ENCODE peak calls at places on chromosomes 2 and 18, in seven cellular contexts. B is M059J; V is activated CD4-positive, alpha-beta T cell treated with anti-CD3 and anti-CD28 coated beads, Interleukin-2, amount 10 ng/mL, durations not matched to agents 7 days and 5 days; C is stimulated activated CD4-positive, alpha-beta T cell treated with anti-CD3 and anti-CD28 coated beads, TNF-alpha, amount 100 ng/mL, for 4 hours; S is stimulated activated CD8-positive, alpha-beta memory T cell treated with anti-CD3 and anti-CD28 coated beads, Interleukin-4, amount 100 ng/mL, for 1 hour; G is GDM1; R is activated naive CD8-positive, alpha-beta T cell treated with anti-CD3 and anti-CD28 coated beads, Interleukin-2, amount 50 U/mL, for 24 hours. X is an unnamed sample.

GRCh38 chr2:207896525-207897295 is 127.0 kb upstream of the FZD5 start:
- DNase-seq in S (no peak), B (no peak), V (no peak), R (no peak), G (no peak), C (no peak), X (no peak)

GRCh38 chr2:112488201-112488600 is 6.2 kb downstream of the TTL start:
- DNase-seq in G (no peak), C (no peak), S (no peak), R (no peak), V (no peak), B (no peak), X (no peak)

GRCh38 chr2:44330801-44331200 is 30.5 kb downstream of the PREPL start:
- DNase-seq in R (no peak), C (no peak), V (no peak), B (no peak), S (no peak), G (no peak), X (no peak)

GRCh38 chr2:129006135-129006885 is 687.6 kb upstream of the HS6ST1 start:
- DNase-seq in S (no peak), R (no peak), C (no peak), G (no peak), V (no peak), B (no peak), X (no peak)

GRCh38 chr18:3688682-3689081 is 238.7 kb downstream of the TGIF1 start:
- DNase-seq in G (no peak), V (no peak), R (no peak), C (no peak), S (no peak), B (peak), X (no peak)

GRCh38 chr2:190340369-190340768 is 3.0 kb upstream of the INPP1 start:
- DNase-seq in G (no peak), C (no peak), B (peak), S (no peak), R (no peak), V (no peak), X (no peak)

GRCh38 chr2:64586883-64587481 is 62.9 kb downstream of the AFTPH start:
- DNase-seq in C (no peak), S (no peak), G (peak), B (peak), R (no peak), V (no peak), X (no peak)

GRCh38 chr2:163563336-163563735 is 172.5 kb downstream of the FIGN start:
- DNase-seq in G (no peak), C (no peak), B (peak), V (no peak), R (no peak), S (no peak), X (no peak)

GRCh38 chr2:30239308-30240161 is 8.2 kb downstream of the LBH start:
- DNase-seq in S (no peak), B (peak), G (peak), V (peak), C (peak), R (peak), X (peak)

GRCh38 chr2:128153786-128154185 is 62.8 kb downstream of the UGGT1 start:
- DNase-seq in R (no peak), S (no peak), C (no peak), V (no peak), B (no peak), G (no peak), X (no peak)

GRCh38 chr2:241559489-241560180 is 1.1 kb downstream of the BOK start:
- DNase-seq in G (no peak), S (no peak), B (peak), R (no peak), V (no peak), C (no peak), X (no peak)

X was measured in left ventricle myocardium superior.